ENCODE peak calls at places on chromosomes 2 and 18, in five cellular contexts. One of them, this sample, is unnamed.
A peak's percentile ranks its signal among the peaks of the same experiment; 100 is the strongest.

GRCh38 chr2:201891676-201892075 is 85.3 kb downstream of the CDK15 start:
- DNase-seq in pancreas: no peak
- DNase-seq in thyroid gland: no peak
- DNase-seq in cardiac muscle cell: no peak
- DNase-seq in H9: no peak
- DNase-seq in this sample: no peak

GRCh38 chr2:71742953-71743601 is 289.7 kb downstream of the DYSF start:
- DNase-seq in pancreas: no peak
- DNase-seq in thyroid gland: peak; percentile 21
- DNase-seq in cardiac muscle cell: no peak
- DNase-seq in H9: no peak
- DNase-seq in this sample: peak; percentile 57

GRCh38 chr2:205511221-205511620 is 171.1 kb upstream of the NRP2 start:
- DNase-seq in pancreas: no peak
- DNase-seq in thyroid gland: no peak
- DNase-seq in cardiac muscle cell: no peak
- DNase-seq in H9: no peak
- DNase-seq in this sample: no peak

GRCh38 chr2:221397179-221397578 is 174.9 kb downstream of the EPHA4 start:
- DNase-seq in pancreas: no peak
- DNase-seq in thyroid gland: no peak
- DNase-seq in cardiac muscle cell: no peak
- DNase-seq in H9: no peak
- DNase-seq in this sample: no peak

GRCh38 chr18:34990571-34990970 is 50.6 kb upstream of the MAPRE2 start:
- DNase-seq in pancreas: no peak
- DNase-seq in thyroid gland: no peak
- DNase-seq in cardiac muscle cell: no peak
- DNase-seq in H9: no peak
- DNase-seq in this sample: no peak

GRCh38 chr18:9647496-9648323 is 33.4 kb upstream of the PPP4R1 start:
- DNase-seq in pancreas: no peak
- DNase-seq in thyroid gland: no peak
- DNase-seq in cardiac muscle cell: no peak
- DNase-seq in H9: no peak
- DNase-seq in this sample: no peak

GRCh38 chr2:21118302-21118920 is 5.4 kb upstream of the TDRD15 start:
- DNase-seq in pancreas: no peak
- DNase-seq in thyroid gland: no peak
- DNase-seq in cardiac muscle cell: peak; percentile 13
- DNase-seq in H9: peak; percentile 34
- DNase-seq in this sample: peak; percentile 26

GRCh38 chr2:33291278-33292013 is 185.0 kb upstream of the RASGRP3 start:
- DNase-seq in pancreas: no peak
- DNase-seq in thyroid gland: no peak
- DNase-seq in cardiac muscle cell: no peak
- DNase-seq in H9: no peak
- DNase-seq in this sample: peak; percentile 22

GRCh38 chr2:83742117-83742782 is 716.8 kb downstream of the SUCLG1 start:
- DNase-seq in pancreas: peak; percentile 27
- DNase-seq in thyroid gland: no peak
- DNase-seq in cardiac muscle cell: no peak
- DNase-seq in H9: no peak
- DNase-seq in this sample: no peak

GRCh38 chr18:27762054-27762453 is 414.9 kb downstream of the CDH2 start:
- DNase-seq in pancreas: no peak
- DNase-seq in thyroid gland: no peak
- DNase-seq in cardiac muscle cell: peak; percentile 27
- DNase-seq in H9: no peak
- DNase-seq in this sample: no peak

GRCh38 chr18:63505566-63506335 is 29.0 kb downstream of the SERPINB5 start:
- DNase-seq in pancreas: no peak
- DNase-seq in thyroid gland: no peak
- DNase-seq in cardiac muscle cell: peak; percentile 23
- DNase-seq in H9: peak; percentile 42
- DNase-seq in this sample: peak; percentile 54

GRCh38 chr2:184558713-184559464 is 39.4 kb upstream of the ZNF804A start:
- DNase-seq in pancreas: no peak
- DNase-seq in thyroid gland: no peak
- DNase-seq in cardiac muscle cell: no peak
- DNase-seq in H9: no peak
- DNase-seq in this sample: no peak

GRCh38 chr2:121001641-121002040 is 266.0 kb downstream of the GLI2 start:
- DNase-seq in pancreas: no peak
- DNase-seq in thyroid gland: no peak
- DNase-seq in cardiac muscle cell: no peak
- DNase-seq in H9: no peak
- DNase-seq in this sample: no peak

GRCh38 chr18:29840101-29840500 is 1202.4 kb downstream of the DSC3 start:
- DNase-seq in pancreas: no peak
- DNase-seq in thyroid gland: no peak
- DNase-seq in cardiac muscle cell: no peak
- DNase-seq in H9: no peak
- DNase-seq in this sample: no peak

GRCh38 chr18:21100141-21100540 is 11.5 kb downstream of the ROCK1 start:
- DNase-seq in pancreas: no peak
- DNase-seq in thyroid gland: no peak
- DNase-seq in cardiac muscle cell: no peak
- DNase-seq in H9: no peak
- DNase-seq in this sample: no peak

GRCh38 chr2:1591461-1591770 is 152.9 kb downstream of the PXDN start:
- DNase-seq in pancreas: no peak
- DNase-seq in thyroid gland: no peak
- DNase-seq in cardiac muscle cell: no peak
- DNase-seq in H9: peak; percentile 33
- DNase-seq in this sample: no peak

GRCh38 chr2:1593371-1594205 is 150.7 kb downstream of the PXDN start:
- DNase-seq in pancreas: no peak
- DNase-seq in thyroid gland: no peak
- DNase-seq in cardiac muscle cell: peak; percentile 61
- DNase-seq in H9: peak; percentile 45
- DNase-seq in this sample: no peak

GRCh38 chr2:1590611-1591460 is 153.5 kb downstream of the PXDN start:
- DNase-seq in pancreas: no peak
- DNase-seq in thyroid gland: no peak
- DNase-seq in cardiac muscle cell: no peak
- DNase-seq in H9: peak; percentile 63
- DNase-seq in this sample: no peak

GRCh38 chr2:1594281-1595171 is 149.8 kb downstream of the PXDN start:
- DNase-seq in pancreas: no peak
- DNase-seq in thyroid gland: no peak
- DNase-seq in cardiac muscle cell: no peak
- DNase-seq in H9: peak; percentile 38
- DNase-seq in this sample: no peak

GRCh38 chr2:1591978-1592907 is 152.1 kb downstream of the PXDN start:
- DNase-seq in pancreas: peak; percentile 45
- DNase-seq in thyroid gland: peak; percentile 63
- DNase-seq in cardiac muscle cell: peak; percentile 80
- DNase-seq in H9: peak; percentile 91
- DNase-seq in this sample: peak; percentile 68
- TF ChIP-seq CTCF in pancreas: no peak
- TF ChIP-seq CTCF in thyroid gland: peak; percentile 58
- TF ChIP-seq CTCF in cardiac muscle cell: peak; percentile 79
- TF ChIP-seq CTCF in H9: peak; percentile 88
- TF ChIP-seq CTCF in this sample: peak; percentile 50

GRCh38 chr2:7165736-7166135 is 248.5 kb downstream of the RNF144A start:
- DNase-seq in pancreas: no peak
- DNase-seq in thyroid gland: no peak
- DNase-seq in cardiac muscle cell: no peak
- DNase-seq in H9: no peak
- DNase-seq in this sample: no peak

GRCh38 chr2:7169631-7170030 is 252.4 kb downstream of the RNF144A start:
- DNase-seq in pancreas: no peak
- DNase-seq in thyroid gland: no peak
- DNase-seq in cardiac muscle cell: no peak
- DNase-seq in H9: no peak
- DNase-seq in this sample: no peak

GRCh38 chr2:7168012-7168411 is 250.8 kb downstream of the RNF144A start:
- DNase-seq in pancreas: no peak
- DNase-seq in thyroid gland: no peak
- DNase-seq in cardiac muscle cell: no peak
- DNase-seq in H9: no peak
- DNase-seq in this sample: no peak
- H3K4me1 ChIP-seq in pancreas: no peaks in the 10 kb centered on the region
- H3K4me1 ChIP-seq in thyroid gland: no peaks in the 10 kb centered on the region
- H3K4me1 ChIP-seq in cardiac muscle cell: no peaks in the 10 kb centered on the region
- H3K4me1 ChIP-seq in H9: no peaks in the 10 kb centered on the region
- H3K4me1 ChIP-seq in this sample: no peaks in the 10 kb centered on the region

DNA sequence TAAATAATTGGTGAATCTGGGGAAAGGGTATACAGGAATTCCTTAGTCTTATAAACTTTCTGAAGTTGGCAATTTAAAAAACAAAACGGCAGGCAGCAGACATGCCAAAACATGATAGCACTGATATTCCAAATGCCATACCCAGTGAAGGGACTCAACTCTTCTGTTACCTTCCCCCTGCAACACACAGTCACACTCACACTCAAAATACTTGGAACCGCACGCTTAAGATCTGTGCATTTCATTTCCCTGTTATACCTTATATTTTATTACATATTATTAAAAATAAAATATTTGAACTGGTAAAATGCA is 123.4 kb downstream of the ZFP36L2 start:
- DNase-seq in pancreas: no peak
- DNase-seq in thyroid gland: no peak
- DNase-seq in cardiac muscle cell: no peak
- DNase-seq in H9: no peak
- DNase-seq in this sample: no peak
- H3K27ac ChIP-seq in pancreas: no peak overlapping the region
- H3K27ac ChIP-seq in thyroid gland: peak overlapping the region; percentile 18
- H3K27ac ChIP-seq in cardiac muscle cell: no peak overlapping the region
- H3K27ac ChIP-seq in H9: no peak overlapping the region
- H3K27ac ChIP-seq in this sample: no peak overlapping the region

GRCh38 chr2:228875152-228875875 is 395.8 kb downstream of the PID1 start:
- DNase-seq in pancreas: no peak
- DNase-seq in thyroid gland: no peak
- DNase-seq in cardiac muscle cell: no peak
- DNase-seq in H9: no peak
- DNase-seq in this sample: no peak

GRCh38 chr2:228869601-228870264 is 401.4 kb downstream of the PID1 start:
- DNase-seq in pancreas: no peak
- DNase-seq in thyroid gland: no peak
- DNase-seq in cardiac muscle cell: no peak
- DNase-seq in H9: no peak
- DNase-seq in this sample: no peak

GRCh38 chr2:228866781-228867180 is 404.3 kb downstream of the PID1 start:
- DNase-seq in pancreas: no peak
- DNase-seq in thyroid gland: no peak
- DNase-seq in cardiac muscle cell: no peak
- DNase-seq in H9: no peak
- DNase-seq in this sample: no peak

GRCh38 chr2:228867406-228867805 is 403.7 kb downstream of the PID1 start:
- DNase-seq in pancreas: no peak
- DNase-seq in thyroid gland: no peak
- DNase-seq in cardiac muscle cell: no peak
- DNase-seq in H9: no peak
- DNase-seq in this sample: no peak

DNA sequence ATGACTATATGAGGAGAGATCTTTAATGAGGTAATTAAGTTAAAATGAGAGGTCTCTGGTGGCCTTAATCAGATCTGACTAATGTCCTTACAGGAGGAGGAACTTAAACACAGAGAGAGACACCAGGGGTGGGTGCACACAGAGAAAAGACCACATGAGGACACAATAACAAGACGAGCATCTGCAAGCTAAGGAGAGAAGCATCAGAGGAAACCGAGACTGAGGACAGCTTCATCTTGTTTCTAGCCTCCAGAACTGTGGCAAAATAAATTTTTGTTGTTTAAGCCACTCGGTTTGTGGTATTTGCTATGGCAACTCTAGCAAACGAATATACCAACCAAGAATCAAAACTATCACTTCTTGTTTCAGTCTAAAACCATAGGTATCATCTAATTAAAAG is 400.1 kb downstream of the PID1 start:
- DNase-seq in pancreas: no peak
- DNase-seq in thyroid gland: no peak
- DNase-seq in cardiac muscle cell: no peak
- DNase-seq in H9: no peak
- DNase-seq in this sample: no peak
- TF ChIP-seq CTCF in pancreas: no peak
- TF ChIP-seq CTCF in thyroid gland: no peak
- TF ChIP-seq CTCF in cardiac muscle cell: no peak
- TF ChIP-seq CTCF in H9: no peak
- TF ChIP-seq CTCF in this sample: no peak

GRCh38 chr2:160109243-160109642 is 46.8 kb upstream of the PLA2R1 start:
- DNase-seq in pancreas: no peak
- DNase-seq in thyroid gland: no peak
- DNase-seq in cardiac muscle cell: no peak
- DNase-seq in H9: no peak
- DNase-seq in this sample: no peak

GRCh38 chr2:160110674-160111239 is 48.3 kb upstream of the PLA2R1 start:
- DNase-seq in pancreas: no peak
- DNase-seq in thyroid gland: peak; percentile 29
- DNase-seq in cardiac muscle cell: no peak
- DNase-seq in H9: no peak
- DNase-seq in this sample: no peak

GRCh38 chr2:160109939-160110673 is 47.7 kb upstream of the PLA2R1 start:
- DNase-seq in pancreas: peak; percentile 63
- DNase-seq in thyroid gland: peak; percentile 75
- DNase-seq in cardiac muscle cell: peak; percentile 88
- DNase-seq in H9: peak; percentile 53
- DNase-seq in this sample: peak; percentile 75

GRCh38 chr2:160105366-160105765 is 43.0 kb upstream of the PLA2R1 start:
- DNase-seq in pancreas: no peak
- DNase-seq in thyroid gland: no peak
- DNase-seq in cardiac muscle cell: no peak
- DNase-seq in H9: no peak
- DNase-seq in this sample: no peak

GRCh38 chr2:160108231-160108630 is 45.8 kb upstream of the PLA2R1 start:
- DNase-seq in pancreas: no peak
- DNase-seq in thyroid gland: no peak
- DNase-seq in cardiac muscle cell: no peak
- DNase-seq in H9: no peak
- DNase-seq in this sample: no peak
- H3K4me1 ChIP-seq in pancreas: no peaks in the 10 kb centered on the region
- H3K4me1 ChIP-seq in thyroid gland: no peaks in the 10 kb centered on the region
- H3K4me1 ChIP-seq in cardiac muscle cell: peaks cover 6% of the 10 kb centered on the region
- H3K4me1 ChIP-seq in H9: no peaks in the 10 kb centered on the region
- H3K4me1 ChIP-seq in this sample: no peaks in the 10 kb centered on the region

DNA sequence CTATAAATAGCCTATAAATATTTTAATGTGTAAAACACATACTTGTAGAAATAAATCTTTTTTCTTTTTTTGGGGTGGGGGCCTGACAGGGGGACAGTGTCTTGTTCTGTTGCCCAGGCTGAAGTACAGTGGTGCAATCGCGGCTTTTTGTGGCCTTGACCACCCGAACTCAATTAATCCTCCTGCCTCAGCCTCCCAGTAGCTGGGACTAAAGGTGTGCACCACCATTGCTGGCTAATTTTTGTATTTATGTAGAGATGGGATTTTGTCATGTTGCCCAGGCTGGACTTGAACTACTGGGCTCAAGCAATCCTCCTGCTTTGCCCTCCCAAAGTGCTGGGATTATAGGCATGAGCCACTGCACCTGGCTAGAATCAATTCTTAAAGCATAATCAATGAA is 37.6 kb downstream of the NPC1 start:
- DNase-seq in pancreas: no peak
- DNase-seq in thyroid gland: no peak
- DNase-seq in cardiac muscle cell: no peak
- DNase-seq in H9: no peak
- DNase-seq in this sample: no peak
- H3K27ac ChIP-seq in pancreas: no peak overlapping the region
- H3K27ac ChIP-seq in thyroid gland: no peak overlapping the region
- H3K27ac ChIP-seq in cardiac muscle cell: no peak overlapping the region
- H3K27ac ChIP-seq in H9: no peak overlapping the region
- H3K27ac ChIP-seq in this sample: no peak overlapping the region